ENCODE peak calls at places on chromosomes 12 and 14, in four cellular contexts. G is mesenchymal stem cell; T is stimulated activated CD8-positive, alpha-beta memory T cell treated with anti-CD3 and anti-CD28 coated beads, Interleukin-2, amount 100 ng/mL, for 1 hour; R is PC-3. C is an unnamed sample.

GRCh38 chr14:55448146-55448614 is 7.8 kb upstream of the TBPL2 start:
- DNase-seq in G (peak; percentile 92), T (no peak), R (peak; percentile 100), C (peak; percentile 96)

GRCh38 chr12:4701863-4702262 is 18.3 kb upstream of the GALNT8 start:
- DNase-seq in G (no peak), T (no peak), R (no peak), C (no peak)

GRCh38 chr14:61034416-61035100 is 53.5 kb downstream of the SLC38A6 start:
- DNase-seq in G (no peak), T (no peak), R (peak; percentile 45), C (peak; percentile 43)

GRCh38 chr14:26917086-26917485 is 319.3 kb upstream of the NOVA1 start:
- DNase-seq in G (peak; percentile 37), T (no peak), R (peak; percentile 45), C (peak; percentile 28)

GRCh38 chr12:92938623-92939022 is 9.5 kb upstream of the EEA1 start:
- DNase-seq in G (no peak), T (no peak), R (no peak), C (no peak)

GRCh38 chr14:79369359-79370332 is 841.7 kb downstream of the DIO2 start:
- DNase-seq in G (peak; percentile 97), T (no peak), R (peak; percentile 90), C (peak; percentile 88)

GRCh38 chr14:35965425-35965824 is 139.3 kb downstream of the BRMS1L start:
- DNase-seq in G (no peak), T (no peak), R (no peak), C (no peak)

GRCh38 chr12:78388461-78388860 is 476.1 kb upstream of the SYT1 start:
- DNase-seq in G (no peak), T (no peak), R (no peak), C (no peak)

GRCh38 chr12:51441583-51441982 is 17.0 kb downstream of the SLC4A8 start:
- DNase-seq in G (peak; percentile 58), T (no peak), R (no peak), C (no peak)

GRCh38 chr12:53069621-53070410 is 9.4 kb downstream of the SPRYD3 start:
- DNase-seq in G (no peak), T (no peak), R (no peak), C (no peak)

GRCh38 chr14:99460793-99461192 is 19.9 kb downstream of the SETD3 start:
- DNase-seq in G (no peak), T (no peak), R (no peak), C (no peak)

GRCh38 chr12:99455350-99456037 is 192.1 kb upstream of the GARIN6 start:
- DNase-seq in G (peak; percentile 62), T (no peak), R (peak; percentile 88), C (no peak)

GRCh38 chr14:58216544-58216943 is 16.6 kb downstream of the ACTR10 start:
- DNase-seq in G (peak; percentile 30), T (no peak), R (no peak), C (no peak)

GRCh38 chr12:69101505-69101904 is 137.9 kb upstream of the CPSF6 start:
- DNase-seq in G (no peak), T (no peak), R (peak; percentile 19), C (peak; percentile 11)

GRCh38 chr12:93380480-93381121 is 2.9 kb downstream of the NUDT4 start:
- DNase-seq in G (peak; percentile 44), T (no peak), R (peak; percentile 63), C (peak; percentile 73)

GRCh38 chr12:31732926-31733548 is 4.2 kb upstream of the AMN1 start:
- DNase-seq in G (peak; percentile 85), T (no peak), R (peak; percentile 91), C (peak; percentile 91)

GRCh38 chr12:10406725-10407124 is 2.8 kb downstream of the KLRC4 start:
- DNase-seq in G (no peak), T (no peak), R (no peak), C (no peak)